ENCODE peak calls at places on chromosome 2, in ten cellular contexts. Z is heart left ventricle, A is Peyer's patch, C is HepG2, Y is sigmoid colon, O is esophagus squamous epithelium, J is IMR-90, L is A549, I is body of pancreas, P is upper lobe of left lung. F is an unnamed sample.

GRCh38 chr2:28626891-28627421 is 124.7 kb upstream of the PPP1CB start:
- DNase-seq in Z (no peak), A (no peak), C (no peak), Y (peak; percentile 91), O (no peak), J (peak; percentile 77), L (no peak), I (no peak), P (no peak), F (no peak)

GRCh38 chr2:142010871-142011270 is 119.9 kb downstream of the LRP1B start:
- DNase-seq in Z (no peak), A (no peak), C (no peak), Y (no peak), O (no peak), J (no peak), L (no peak), I (no peak), P (no peak), F (no peak)

GRCh38 chr2:174546519-174547506 is 50.8 kb downstream of the WIPF1 start:
- DNase-seq in Z (no peak), A (no peak), C (peak; percentile 38), Y (no peak), O (no peak), J (peak; percentile 43), L (no peak), I (no peak), P (no peak), F (peak; percentile 35)

GRCh38 chr2:128781888-128782385 is 463.3 kb upstream of the HS6ST1 start:
- DNase-seq in Z (no peak), A (no peak), C (no peak), Y (peak; percentile 30), O (no peak), J (no peak), L (no peak), I (no peak), P (peak; percentile 17), F (no peak)

GRCh38 chr2:119108186-119108585 is 50.4 kb downstream of the C1QL2 start:
- DNase-seq in Z (no peak), A (no peak), C (no peak), Y (peak; percentile 21), O (no peak), J (no peak), L (no peak), I (no peak), P (no peak), F (no peak)

GRCh38 chr2:210557721-210558120 is 1.3 kb downstream of the CPS1 start:
- DNase-seq in Z (no peak), A (no peak), C (no peak), Y (no peak), O (no peak), J (no peak), L (no peak), I (no peak), P (no peak), F (no peak)

GRCh38 chr2:16729335-16729734 is 63.7 kb upstream of the CYRIA start:
- DNase-seq in Z (no peak), A (peak; percentile 35), C (no peak), Y (no peak), O (no peak), J (no peak), L (no peak), I (no peak), P (no peak), F (no peak)

GRCh38 chr2:636649-637405 is 40.4 kb downstream of the TMEM18 start:
- DNase-seq in Z (peak; percentile 66), A (peak; percentile 37), C (peak; percentile 49), Y (peak; percentile 77), O (no peak), J (peak; percentile 31), L (peak; percentile 48), I (peak; percentile 76), P (peak; percentile 46), F (peak; percentile 33)

DNA sequence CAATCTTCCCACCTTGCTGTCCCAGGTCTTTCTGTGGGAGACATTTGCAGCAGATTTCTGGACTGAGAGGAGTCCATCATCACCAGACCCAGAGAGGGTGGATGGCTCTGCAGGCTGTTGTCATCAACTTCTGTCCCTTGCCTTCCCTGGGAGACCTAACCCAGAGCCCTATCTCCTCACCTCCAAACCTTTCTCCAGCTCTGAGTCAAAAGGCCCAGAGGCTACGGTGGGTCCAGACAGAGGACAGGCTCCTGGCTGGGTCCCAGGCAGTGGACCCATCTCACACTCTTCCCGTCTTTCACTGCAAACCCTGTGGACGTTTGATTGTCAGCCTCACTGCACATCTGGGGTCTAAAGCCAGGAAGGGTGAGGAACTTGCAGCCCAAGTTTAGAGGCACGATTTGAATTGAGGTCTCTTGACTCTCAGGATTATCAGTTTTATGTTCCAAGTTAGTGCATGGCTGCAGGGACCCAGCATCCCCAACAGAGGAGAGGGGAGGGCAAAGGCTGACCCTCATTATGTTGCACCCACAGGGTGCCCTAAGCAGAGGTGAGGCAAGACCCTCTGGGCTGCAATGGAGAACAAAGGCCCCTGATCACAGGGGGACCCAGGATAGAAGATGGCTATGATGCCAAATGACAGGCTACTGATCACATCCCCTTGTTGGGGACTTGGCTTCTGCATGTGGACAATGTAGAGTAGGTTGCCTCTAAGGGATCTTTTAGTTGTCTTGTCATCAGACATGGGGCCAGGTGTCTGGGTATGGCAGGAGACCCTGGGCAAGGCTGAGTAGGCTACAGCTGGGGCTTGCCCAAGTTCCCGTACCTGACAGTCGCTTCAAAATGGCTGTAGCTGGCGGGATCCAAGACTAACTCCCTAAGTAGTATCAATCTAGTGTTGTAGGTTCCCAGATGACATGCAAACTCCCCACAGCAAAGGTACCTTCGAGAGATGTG is 4.7 kb upstream of the GDF7 start:
- DNase-seq in Z (no peak), A (no peak), C (no peak), Y (peak; percentile 50), O (no peak), J (no peak), L (no peak), I (no peak), P (no peak), F (no peak)
- TF ChIP-seq POLR2A in Z (no peak), A (no peak), C (no peak), Y (no peak), O (no peak), J (no peak), L (no peak), I (no peak), P (no peak), F (no peak)

GRCh38 chr2:121648206-121648605 is 1.1 kb downstream of the CLASP1 start:
- DNase-seq in Z (no peak), A (no peak), C (peak; percentile 39), Y (no peak), O (no peak), J (peak; percentile 43), L (no peak), I (no peak), P (no peak), F (no peak)

GRCh38 chr2:121650554-121650930 is 1.3 kb upstream of the CLASP1 start:
- DNase-seq in Z (no peak), A (peak; percentile 37), C (no peak), Y (no peak), O (no peak), J (peak; percentile 18), L (no peak), I (no peak), P (no peak), F (peak; percentile 66)

GRCh38 chr2:121649652-121650553 is 641 bp upstream of the CLASP1 start:
- DNase-seq in Z (peak; percentile 95), A (peak; percentile 91), C (peak; percentile 93), Y (peak; percentile 95), O (peak; percentile 35), J (peak; percentile 90), L (peak; percentile 75), I (peak; percentile 87), P (peak; percentile 93), F (peak; percentile 93)

GRCh38 chr2:121648611-121649401 is 456 bp downstream of the CLASP1 start:
- DNase-seq in Z (peak; percentile 73), A (peak; percentile 50), C (peak; percentile 42), Y (peak; percentile 84), O (peak; percentile 44), J (peak; percentile 65), L (peak; percentile 34), I (peak; percentile 52), P (peak; percentile 52), F (peak; percentile 74)

DNA sequence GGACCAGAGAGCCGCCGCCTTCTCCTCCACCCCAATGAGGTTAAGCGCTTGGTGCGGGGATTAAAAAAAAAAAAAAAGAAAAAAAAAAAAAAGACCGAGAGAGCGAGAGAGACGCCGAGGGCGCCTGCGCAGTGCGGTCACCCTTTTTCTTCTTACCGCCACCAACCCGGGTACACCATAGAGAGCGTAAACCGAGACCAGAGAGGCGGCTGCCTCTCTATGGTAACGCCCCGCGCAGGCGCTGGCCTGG is at the start of gene CLASP1:
- DNase-seq in Z (peak; percentile 97), A (peak; percentile 93), C (peak; percentile 98), Y (peak; percentile 99), O (peak; percentile 84), J (peak; percentile 97), L (peak; percentile 96), I (peak; percentile 98), P (peak; percentile 97), F (peak; percentile 97)
- TF ChIP-seq POLR2A in Z (peak; percentile 49), A (no peak), C (no peak), Y (no peak), O (peak; percentile 55), J (no peak), L (peak; percentile 32), I (no peak), P (peak; percentile 68), F (no peak)

DNA sequence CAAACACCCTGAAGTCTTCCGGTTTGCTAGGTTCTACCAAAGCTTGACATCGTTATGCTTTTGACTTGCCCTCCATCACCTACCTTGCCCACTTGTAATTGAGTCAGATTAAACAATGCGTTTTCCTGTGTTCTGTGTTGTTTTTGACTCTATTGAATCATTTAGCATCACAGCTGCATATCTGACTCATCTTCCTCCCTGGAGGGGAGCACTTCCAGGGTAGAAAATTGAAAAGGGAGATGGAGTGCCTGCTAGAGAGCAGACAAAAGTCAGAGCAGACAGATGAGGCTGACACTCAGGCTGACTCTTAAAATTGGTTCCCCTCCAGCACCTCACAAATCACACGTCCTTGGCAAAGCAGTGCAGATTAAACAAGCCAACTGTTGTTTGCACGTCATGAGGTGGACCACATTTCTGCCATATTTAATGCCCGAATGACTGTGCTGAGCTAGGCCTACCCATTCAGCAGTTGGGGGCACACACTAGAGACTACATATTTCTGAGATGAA is 2.2 kb downstream of the MPP4 start:
- DNase-seq in Z (no peak), A (no peak), C (no peak), Y (no peak), O (no peak), J (peak; percentile 96), L (no peak), I (no peak), P (no peak), F (no peak)
- TF ChIP-seq POLR2A in Z (no peak), A (no peak), C (no peak), Y (no peak), O (no peak), J (no peak), L (no peak), I (no peak), P (no peak), F (no peak)

GRCh38 chr2:1745171-1746023 is 1.1 kb upstream of the PXDN start:
- DNase-seq in Z (no peak), A (peak; percentile 12), C (no peak), Y (no peak), O (no peak), J (no peak), L (no peak), I (no peak), P (no peak), F (no peak)

GRCh38 chr2:1743396-1744150 is 742 bp downstream of the PXDN start:
- DNase-seq in Z (no peak), A (peak; percentile 5), C (no peak), Y (peak; percentile 79), O (no peak), J (peak; percentile 56), L (no peak), I (no peak), P (no peak), F (no peak)

GRCh38 chr2:1744151-1744445 is 217 bp downstream of the PXDN start:
- DNase-seq in Z (no peak), A (peak; percentile 11), C (no peak), Y (peak; percentile 75), O (no peak), J (no peak), L (no peak), I (no peak), P (no peak), F (no peak)

GRCh38 chr2:1742680-1743395 is 1.5 kb downstream of the PXDN start:
- DNase-seq in Z (peak; percentile 81), A (peak; percentile 16), C (no peak), Y (peak; percentile 96), O (no peak), J (peak; percentile 90), L (peak; percentile 67), I (peak; percentile 55), P (peak; percentile 79), F (no peak)

GRCh38 chr2:1744446-1745170 is at the start of gene PXDN:
- DNase-seq in Z (peak; percentile 74), A (peak; percentile 13), C (no peak), Y (peak; percentile 89), O (no peak), J (peak; percentile 65), L (no peak), I (no peak), P (no peak), F (no peak)
- TF ChIP-seq POLR2A in Z (peak; percentile 72), A (no peak), C (no peak), Y (no peak), O (peak; percentile 47), J (peak; percentile 92), L (no peak), I (no peak), P (peak; percentile 27), F (no peak)

F was measured in erythroblast.